ENCODE peak calls at places on chromosome 14, in six cellular contexts. V, P, I, R, A and F are unnamed samples.
A peak's percentile ranks its signal among the peaks of the same experiment; 100 is the strongest.

GRCh38 chr14:70567791-70568190 is 32.7 kb downstream of the MED6 start:
- DNase-seq in V (peak; percentile 60), P (peak; percentile 5), I (peak; percentile 58), R (no peak), A (peak; percentile 70), F (peak; percentile 18)

GRCh38 chr14:63663428-63664142 is 21.9 kb upstream of the WDR89 start:
- DNase-seq in V (peak; percentile 21), P (no peak), I (no peak), R (no peak), A (no peak), F (no peak)

GRCh38 chr14:98909251-98909944 is 362.6 kb downstream of the BCL11B start:
- DNase-seq in V (no peak), P (no peak), I (no peak), R (no peak), A (peak; percentile 84), F (no peak)

GRCh38 chr14:99182548-99183115 is 89.4 kb downstream of the BCL11B start:
- DNase-seq in V (no peak), P (no peak), I (no peak), R (no peak), A (no peak), F (no peak)

GRCh38 chr14:99768381-99768780 is 24.8 kb upstream of the EML1 start:
- DNase-seq in V (peak; percentile 76), P (no peak), I (peak; percentile 61), R (peak; percentile 43), A (no peak), F (no peak)

GRCh38 chr14:77880056-77880455 is 80.1 kb downstream of the ADCK1 start:
- DNase-seq in V (no peak), P (no peak), I (no peak), R (no peak), A (no peak), F (no peak)

GRCh38 chr14:57831981-57832380 is 33.9 kb downstream of the SLC35F4 start:
- DNase-seq in V (no peak), P (no peak), I (peak; percentile 37), R (no peak), A (no peak), F (no peak)

GRCh38 chr14:59570122-59570521 is 6.5 kb downstream of the CCDC175 start:
- DNase-seq in V (no peak), P (no peak), I (no peak), R (no peak), A (peak; percentile 65), F (no peak)

GRCh38 chr14:65334765-65335411 is 77.6 kb upstream of the FUT8 start:
- DNase-seq in V (no peak), P (no peak), I (peak; percentile 3), R (no peak), A (peak; percentile 83), F (peak; percentile 37)

GRCh38 chr14:99595034-99595433 is 9.0 kb downstream of the CCDC85C start:
- DNase-seq in V (no peak), P (no peak), I (no peak), R (no peak), A (no peak), F (no peak)

GRCh38 chr14:106610691-106611090 is 1084.3 kb downstream of the TMEM121 start:
- DNase-seq in V (no peak), P (no peak), I (no peak), R (no peak), A (no peak), F (no peak)

GRCh38 chr14:105495101-105495989 is 4.3 kb downstream of the TEDC1 start:
- DNase-seq in V (no peak), P (no peak), I (no peak), R (peak; percentile 67), A (no peak), F (peak; percentile 44)

GRCh38 chr14:44783899-44784298 is 177.8 kb downstream of the KLHL28 start:
- DNase-seq in V (no peak), P (no peak), I (no peak), R (no peak), A (no peak), F (no peak)

GRCh38 chr14:50230601-50231474 is 540 bp downstream of the SOS2 start:
- DNase-seq in V (peak; percentile 70), P (no peak), I (peak; percentile 26), R (peak; percentile 78), A (peak; percentile 70), F (no peak)

GRCh38 chr14:89469210-89470198 is 52.5 kb upstream of the FOXN3 start:
- DNase-seq in V (no peak), P (no peak), I (no peak), R (peak; percentile 11), A (no peak), F (no peak)

GRCh38 chr14:89466460-89466859 is 49.4 kb upstream of the FOXN3 start:
- DNase-seq in V (no peak), P (no peak), I (no peak), R (no peak), A (no peak), F (no peak)

GRCh38 chr14:89466939-89467338 is 49.9 kb upstream of the FOXN3 start:
- DNase-seq in V (no peak), P (no peak), I (no peak), R (peak; percentile 68), A (no peak), F (no peak)

GRCh38 chr14:89465894-89466293 is 48.9 kb upstream of the FOXN3 start:
- DNase-seq in V (no peak), P (no peak), I (no peak), R (no peak), A (no peak), F (no peak)
- TF ChIP-seq CTCF in V (no peak), P (no peak), I (no peak), R (no peak), A (no peak), F (no peak)

DNA sequence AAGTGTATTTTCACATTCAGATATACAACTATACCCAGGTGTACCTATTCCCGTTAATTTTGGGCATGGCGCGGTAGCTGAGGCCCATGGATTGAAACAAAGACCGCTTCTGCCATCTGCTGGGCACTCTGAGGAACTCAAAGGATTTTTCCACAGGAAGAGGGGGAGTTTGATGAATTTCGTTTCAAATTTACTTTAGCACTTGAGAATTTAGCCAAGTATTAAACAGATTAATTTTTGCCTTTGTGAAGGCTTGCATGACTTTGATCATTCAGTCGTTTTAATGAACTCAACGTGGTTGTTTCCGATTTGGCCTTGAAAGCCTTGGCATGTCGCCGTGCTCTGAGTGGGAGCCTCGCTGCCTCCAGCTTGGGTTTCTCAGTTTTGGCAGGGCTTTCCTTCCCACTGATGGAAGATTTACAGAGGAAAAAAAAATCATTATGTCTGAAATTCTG is 153.2 kb upstream of the DDHD1 start:
- DNase-seq in V (peak; percentile 73), P (no peak), I (peak; percentile 71), R (no peak), A (peak; percentile 69), F (peak; percentile 18)
- H3K4me3 ChIP-seq in V (peak overlapping the region; percentile 52), P (peak overlapping the region; percentile 51), I (peak overlapping the region; percentile 24), R (peak overlapping the region; percentile 32), A (peak overlapping the region; percentile 86), F (peak overlapping the region; percentile 48)

GRCh38 chr14:74528406-74528805 is 34.8 kb downstream of the ISCA2 start:
- DNase-seq in V (no peak), P (no peak), I (no peak), R (no peak), A (no peak), F (no peak)

GRCh38 chr14:74528886-74529285 is 35.3 kb downstream of the ISCA2 start:
- DNase-seq in V (no peak), P (no peak), I (no peak), R (no peak), A (no peak), F (no peak)

GRCh38 chr14:74531011-74531410 is 37.4 kb downstream of the ISCA2 start:
- DNase-seq in V (no peak), P (no peak), I (no peak), R (no peak), A (no peak), F (no peak)

GRCh38 chr14:74532246-74532645 is 38.7 kb downstream of the ISCA2 start:
- DNase-seq in V (no peak), P (no peak), I (no peak), R (no peak), A (no peak), F (no peak)

GRCh38 chr14:74531467-74531866 is 37.9 kb downstream of the ISCA2 start:
- DNase-seq in V (peak; percentile 54), P (no peak), I (peak; percentile 70), R (no peak), A (peak; percentile 56), F (no peak)
- TF ChIP-seq CTCF in V (no peak), P (peak; percentile 7), I (peak; percentile 26), R (no peak), A (peak; percentile 51), F (peak; percentile 36)

DNA sequence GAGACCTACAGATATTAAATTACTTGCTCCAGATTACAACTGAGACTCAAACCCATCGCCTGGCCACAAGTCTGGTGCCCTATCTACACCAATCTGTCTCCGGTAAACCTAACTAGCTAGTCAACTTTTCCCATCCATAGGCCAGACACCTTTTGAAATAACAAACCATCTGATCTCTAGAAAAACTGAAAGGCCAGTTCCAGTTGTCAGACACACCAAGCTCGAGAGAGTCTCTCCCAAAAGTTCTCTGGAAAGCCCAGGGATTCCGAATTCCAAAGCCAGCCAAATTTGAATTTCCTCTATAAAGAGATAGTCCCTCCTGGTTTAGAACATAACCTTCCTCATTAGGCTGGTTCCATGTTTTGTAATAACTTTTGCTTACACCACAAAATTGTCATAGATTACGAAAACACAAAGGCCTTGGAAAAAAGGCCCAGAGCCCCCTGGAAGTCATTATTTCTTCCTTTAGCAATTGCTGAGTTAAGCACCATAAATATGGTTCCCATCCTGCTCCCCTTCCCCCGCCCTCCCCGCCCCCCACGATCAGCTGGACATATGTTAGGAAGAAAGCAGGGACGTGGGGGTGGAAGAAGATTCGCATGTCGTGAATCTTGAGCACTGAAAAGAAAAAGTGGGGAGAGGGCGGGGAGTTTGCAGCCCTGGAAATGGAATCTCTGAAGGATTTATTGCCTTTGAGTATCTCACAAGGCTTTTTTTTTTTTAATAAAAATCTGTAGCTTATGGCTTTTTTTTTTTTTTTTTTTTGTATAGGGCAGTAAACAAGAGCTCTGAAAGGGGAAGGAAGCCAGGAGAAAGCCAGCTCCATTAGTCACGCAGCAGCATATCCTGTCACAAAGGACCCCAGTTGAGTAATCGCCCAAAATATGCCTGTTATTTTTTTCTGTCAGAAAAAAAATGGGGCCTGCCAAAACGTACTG is 110.4 kb downstream of the ZFP36L1 start:
- DNase-seq in V (peak; percentile 99), P (peak; percentile 92), I (no peak), R (peak; percentile 45), A (peak; percentile 95), F (no peak)
- H3K4me3 ChIP-seq in V (no peak overlapping the region), P (no peak overlapping the region), I (no peak overlapping the region), R (no peak overlapping the region), A (no peak overlapping the region), F (no peak overlapping the region)

GRCh38 chr14:96053236-96053599 is 14.1 kb downstream of the C14orf132 start:
- DNase-seq in V (no peak), P (no peak), I (no peak), R (no peak), A (no peak), F (no peak)

GRCh38 chr14:96051231-96051630 is 12.1 kb downstream of the C14orf132 start:
- DNase-seq in V (no peak), P (no peak), I (no peak), R (no peak), A (no peak), F (no peak)

GRCh38 chr14:96051642-96052540 is 12.7 kb downstream of the C14orf132 start:
- DNase-seq in V (no peak), P (no peak), I (peak; percentile 56), R (no peak), A (peak; percentile 15), F (no peak)

GRCh38 chr14:96053600-96054381 is 14.6 kb downstream of the C14orf132 start:
- DNase-seq in V (peak; percentile 94), P (peak; percentile 89), I (no peak), R (peak; percentile 86), A (peak; percentile 20), F (no peak)

GRCh38 chr14:96052541-96053105 is 13.5 kb downstream of the C14orf132 start:
- DNase-seq in V (no peak), P (no peak), I (no peak), R (no peak), A (no peak), F (no peak)
- TF ChIP-seq CTCF in V (no peak), P (no peak), I (no peak), R (no peak), A (no peak), F (no peak)